ENCODE peak calls at places on chromosomes 2 and 18, in nine cellular contexts. P is heart right ventricle, U is psoas muscle, M is fibroblast of lung, A is suprapubic skin, R is SK-N-SH, S is HCT116, Y is HepG2, L is IMR-90. V is an unnamed sample.

GRCh38 chr18:35828591-35828990 is 143.9 kb upstream of the RMP24 start:
- DNase-seq in P (no peak), U (no peak), M (no peak), A (no peak), R (no peak), S (no peak), Y (no peak), L (no peak), V (no peak)

GRCh38 chr18:79596451-79597175 is 83.0 kb upstream of the CTDP1 start:
- DNase-seq in P (no peak), U (peak; percentile 16), M (no peak), A (peak; percentile 47), R (no peak), S (no peak), Y (no peak), L (no peak), V (peak; percentile 6)

GRCh38 chr2:12031871-12032270 is 285.4 kb downstream of the LPIN1 start:
- DNase-seq in P (no peak), U (no peak), M (no peak), A (no peak), R (no peak), S (no peak), Y (no peak), L (no peak), V (no peak)

GRCh38 chr2:33704352-33704751 is 105.3 kb upstream of the FAM98A start:
- DNase-seq in P (no peak), U (no peak), M (no peak), A (no peak), R (no peak), S (no peak), Y (no peak), L (no peak), V (no peak)

GRCh38 chr2:240437861-240438809 is 2.7 kb downstream of the GPC1 start:
- DNase-seq in P (peak; percentile 76), U (peak; percentile 88), M (peak; percentile 62), A (peak; percentile 74), R (peak; percentile 94), S (peak; percentile 38), Y (peak; percentile 51), L (peak; percentile 42), V (peak; percentile 87)

GRCh38 chr18:76448262-76449109 is 46.6 kb downstream of the ZNF516 start:
- DNase-seq in P (no peak), U (no peak), M (no peak), A (peak; percentile 54), R (no peak), S (no peak), Y (no peak), L (no peak), V (peak; percentile 24)

GRCh38 chr2:106183093-106183837 is 10.8 kb downstream of the UXS1 start:
- DNase-seq in P (no peak), U (no peak), M (peak; percentile 63), A (no peak), R (no peak), S (no peak), Y (no peak), L (peak; percentile 15), V (no peak)

GRCh38 chr2:88127888-88128653 is at the start of gene FABP1:
- DNase-seq in P (no peak), U (no peak), M (no peak), A (no peak), R (no peak), S (no peak), Y (peak; percentile 91), L (no peak), V (no peak)

GRCh38 chr18:75635096-75635495 is 207.6 kb upstream of the SMIM21 start:
- DNase-seq in P (no peak), U (no peak), M (no peak), A (no peak), R (no peak), S (no peak), Y (no peak), L (no peak), V (no peak)

GRCh38 chr18:45589559-45590041 is 25.7 kb upstream of the SLC14A2 start:
- DNase-seq in P (no peak), U (peak; percentile 67), M (peak; percentile 96), A (no peak), R (peak; percentile 30), S (no peak), Y (no peak), L (peak; percentile 91), V (no peak)

GRCh38 chr18:38651736-38652135 is 1086.1 kb upstream of the CELF4 start:
- DNase-seq in P (no peak), U (no peak), M (no peak), A (no peak), R (no peak), S (no peak), Y (no peak), L (no peak), V (no peak)

GRCh38 chr2:121884515-121884915 is 129.1 kb downstream of the TSN start:
- DNase-seq in P (no peak), U (no peak), M (no peak), A (no peak), R (no peak), S (no peak), Y (no peak), L (peak; percentile 15), V (no peak)
- H3K27ac ChIP-seq in P (no peak overlapping the region), U (no peak overlapping the region), M (no peak overlapping the region), A (no peak overlapping the region), R (no peak overlapping the region), S (no peak overlapping the region), Y (no peak overlapping the region), L (no peak overlapping the region), V (no peak overlapping the region)

GRCh38 chr2:41806286-41806685 is 241.5 kb upstream of the PKDCC start:
- DNase-seq in P (no peak), U (no peak), M (no peak), A (no peak), R (no peak), S (no peak), Y (peak; percentile 12), L (no peak), V (no peak)
- H3K27me3 ChIP-seq in P (no peaks in the 10 kb centered on the region), U (no peaks in the 10 kb centered on the region), M (no peaks in the 10 kb centered on the region), A (peaks cover 3% of the 10 kb centered on the region), R (no peaks in the 10 kb centered on the region), S (peaks cover 4% of the 10 kb centered on the region), Y (no peaks in the 10 kb centered on the region), L (no peaks in the 10 kb centered on the region), V (no peaks in the 10 kb centered on the region)

GRCh38 chr18:7904529-7904928 is 337.4 kb downstream of the PTPRM start:
- DNase-seq in P (no peak), U (no peak), M (peak; percentile 84), A (no peak), R (no peak), S (no peak), Y (no peak), L (peak; percentile 95), V (no peak)
- H3K4me1 ChIP-seq in P (peaks cover 13% of the 10 kb centered on the region), U (peaks cover 30% of the 10 kb centered on the region), M (peaks cover 6% of the 10 kb centered on the region), A (no peaks in the 10 kb centered on the region), R (peaks cover 3% of the 10 kb centered on the region), S (no peaks in the 10 kb centered on the region), Y (no peaks in the 10 kb centered on the region), L (peaks cover 20% of the 10 kb centered on the region), V (no peaks in the 10 kb centered on the region)

GRCh38 chr2:225486226-225486625 is 86.7 kb downstream of the NYAP2 start:
- DNase-seq in P (no peak), U (no peak), M (no peak), A (no peak), R (no peak), S (no peak), Y (no peak), L (no peak), V (no peak)
- H3K27ac ChIP-seq in P (no peak overlapping the region), U (no peak overlapping the region), M (no peak overlapping the region), A (no peak overlapping the region), R (no peak overlapping the region), S (no peak overlapping the region), Y (no peak overlapping the region), L (no peak overlapping the region), V (no peak overlapping the region)

GRCh38 chr2:231418820-231419640 is 23.5 kb downstream of the B3GNT7 start:
- DNase-seq in P (no peak), U (no peak), M (no peak), A (no peak), R (no peak), S (no peak), Y (peak; percentile 39), L (no peak), V (no peak)

GRCh38 chr2:231425291-231425810 is 29.8 kb downstream of the B3GNT7 start:
- DNase-seq in P (no peak), U (no peak), M (no peak), A (no peak), R (no peak), S (no peak), Y (peak; percentile 24), L (no peak), V (no peak)

GRCh38 chr2:231425811-231426703 is 30.5 kb downstream of the B3GNT7 start:
- DNase-seq in P (no peak), U (no peak), M (no peak), A (no peak), R (no peak), S (no peak), Y (no peak), L (no peak), V (no peak)

GRCh38 chr2:231423176-231423575 is 27.7 kb downstream of the B3GNT7 start:
- DNase-seq in P (no peak), U (no peak), M (no peak), A (no peak), R (no peak), S (no peak), Y (no peak), L (no peak), V (no peak)

DNA sequence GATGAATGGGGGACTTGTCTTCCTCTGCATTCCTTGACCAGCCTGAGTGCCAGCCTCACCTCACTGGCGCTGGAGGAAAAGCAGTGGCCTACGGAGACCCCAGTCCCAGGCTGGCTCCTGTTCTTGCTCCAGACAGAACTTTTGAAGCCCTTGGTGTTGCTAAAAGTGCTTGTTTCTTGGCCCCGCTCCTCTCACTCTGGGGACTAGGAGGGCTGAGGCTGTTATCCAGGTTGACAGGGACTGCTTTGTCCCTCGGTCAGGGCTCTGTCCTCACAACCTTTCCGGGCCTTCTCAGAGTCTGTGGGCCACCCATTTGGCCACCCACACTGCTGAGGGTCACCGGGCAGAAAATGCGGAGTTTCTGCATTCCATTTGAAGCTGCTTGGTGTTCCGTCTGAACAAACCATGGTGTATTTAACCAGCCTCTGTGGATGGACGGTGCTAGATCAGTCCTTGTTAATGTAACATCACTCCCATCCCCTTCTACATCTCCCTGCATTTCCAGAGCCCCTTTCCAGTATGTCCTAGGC is 25.6 kb downstream of the B3GNT7 start:
- DNase-seq in P (no peak), U (no peak), M (no peak), A (no peak), R (no peak), S (no peak), Y (no peak), L (no peak), V (no peak)
- H3K27me3 ChIP-seq in P (peaks cover 10% of the 10 kb centered on the region), U (no peaks in the 10 kb centered on the region), M (peaks cover 4% of the 10 kb centered on the region), A (peaks cover 5% of the 10 kb centered on the region), R (no peaks in the 10 kb centered on the region), S (no peaks in the 10 kb centered on the region), Y (no peaks in the 10 kb centered on the region), L (peaks cover 7% of the 10 kb centered on the region), V (no peaks in the 10 kb centered on the region)

DNA sequence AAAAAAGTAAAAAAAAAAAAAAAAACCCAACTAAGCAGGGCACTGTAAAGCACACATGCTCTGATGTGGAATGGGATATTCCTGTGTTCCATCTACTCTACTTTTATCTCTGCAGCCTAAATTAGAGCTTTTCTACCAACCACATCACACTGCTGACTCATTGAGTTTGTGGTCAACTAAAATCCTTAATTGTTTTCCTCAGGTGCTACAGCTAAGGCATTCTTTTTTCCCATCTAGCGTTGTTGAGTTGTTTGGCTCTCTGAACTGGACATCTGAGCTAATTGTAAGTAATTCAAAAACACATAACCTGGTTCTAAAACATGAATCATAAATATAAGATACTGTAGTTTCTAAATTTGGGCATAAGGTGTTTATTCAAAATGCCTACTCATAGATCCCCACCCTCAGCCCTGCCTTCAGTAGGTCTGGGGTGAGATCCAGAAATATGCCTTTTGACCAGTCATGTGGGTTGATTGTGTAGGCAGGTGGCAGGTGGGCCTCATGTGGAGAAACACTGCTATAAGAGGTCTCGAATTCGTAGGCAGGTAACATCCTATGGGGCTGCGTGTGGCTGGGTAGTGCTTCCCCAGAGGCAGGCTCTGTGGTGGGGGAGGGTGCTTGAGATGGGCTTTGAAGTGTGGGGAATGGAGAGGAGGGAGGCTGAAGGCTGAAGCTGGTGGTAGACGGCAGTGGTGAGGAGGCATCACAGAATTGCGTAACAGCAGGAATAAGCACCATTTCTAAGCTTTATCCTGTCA is 27.2 kb downstream of the ANKRD29 start:
- DNase-seq in P (no peak), U (no peak), M (no peak), A (no peak), R (no peak), S (peak; percentile 77), Y (no peak), L (no peak), V (no peak)
- H3K4me1 ChIP-seq in P (peaks cover 3% of the 10 kb centered on the region), U (no peaks in the 10 kb centered on the region), M (no peaks in the 10 kb centered on the region), A (peaks cover 5% of the 10 kb centered on the region), R (peaks cover 16% of the 10 kb centered on the region), S (peaks cover 30% of the 10 kb centered on the region), Y (peaks cover 24% of the 10 kb centered on the region), L (peaks cover 2% of the 10 kb centered on the region), V (peaks cover 4% of the 10 kb centered on the region)